ENCODE peak calls at places on chromosomes 16 and 17, in four cellular contexts. N is Caco-2, A is AG04450, I is stomach. D is an unnamed sample.

GRCh38 chr17:77697480-77698400 is 260.8 kb upstream of the TNRC6C start:
- DNase-seq in N (no peak), A (no peak), I (no peak), D (no peak)

GRCh38 chr16:30977502-30977901 is 7.5 kb upstream of the HSD3B7 start:
- DNase-seq in N (no peak), A (no peak), I (no peak), D (no peak)

GRCh38 chr17:48624544-48625501 is 1.3 kb downstream of the HOXB9 start:
- DNase-seq in N (peak; percentile 74), A (no peak), I (no peak), D (no peak)

GRCh38 chr17:50955160-50955559 is 89.0 kb upstream of the TOB1 start:
- DNase-seq in N (no peak), A (no peak), I (no peak), D (no peak)

GRCh38 chr16:881219-882097 is 80.9 kb upstream of the GNG13 start:
- DNase-seq in N (no peak), A (no peak), I (no peak), D (no peak)

GRCh38 chr17:63150994-63151464 is 185.0 kb downstream of the TANC2 start:
- DNase-seq in N (no peak), A (peak; percentile 38), I (no peak), D (no peak)

GRCh38 chr16:24151482-24151939 is 104.6 kb upstream of the CACNG3 start:
- DNase-seq in N (no peak), A (no peak), I (no peak), D (no peak)

GRCh38 chr17:70552230-70552981 is 383.1 kb downstream of the KCNJ2 start:
- DNase-seq in N (peak; percentile 45), A (no peak), I (no peak), D (no peak)

GRCh38 chr16:51374346-51374745 is 223.3 kb upstream of the SALL1 start:
- DNase-seq in N (no peak), A (peak; percentile 46), I (no peak), D (peak; percentile 61)

GRCh38 chr16:10667239-10667638 is 27.5 kb downstream of the TEKT5 start:
- DNase-seq in N (no peak), A (no peak), I (no peak), D (no peak)

GRCh38 chr17:82105417-82105881 is 7.4 kb upstream of the FASN start:
- DNase-seq in N (no peak), A (no peak), I (no peak), D (no peak)

GRCh38 chr16:24986512-24987303 is 28.5 kb downstream of the ARHGAP17 start:
- DNase-seq in N (peak; percentile 20), A (no peak), I (no peak), D (no peak)

GRCh38 chr16:75264999-75265910 is 13.8 kb upstream of the BCAR1 start:
- DNase-seq in N (peak; percentile 57), A (no peak), I (peak; percentile 68), D (no peak)

GRCh38 chr17:82863941-82864720 is 24.3 kb upstream of the ZNF750 start:
- DNase-seq in N (no peak), A (peak; percentile 59), I (peak; percentile 54), D (no peak)

GRCh38 chr16:10121496-10121895 is 60.7 kb downstream of the GRIN2A start:
- DNase-seq in N (no peak), A (no peak), I (no peak), D (peak; percentile 89)

GRCh38 chr17:30210366-30210765 is 25.1 kb downstream of the SLC6A4 start:
- DNase-seq in N (no peak), A (no peak), I (no peak), D (no peak)

GRCh38 chr16:66881560-66881959 is 1.2 kb downstream of the PDP2 start:
- DNase-seq in N (no peak), A (no peak), I (no peak), D (no peak)

GRCh38 chr16:11762431-11762830 is 19.8 kb upstream of the TXNDC11 start:
- DNase-seq in N (no peak), A (no peak), I (no peak), D (no peak)

GRCh38 chr17:41530062-41531048 is 2.2 kb upstream of the KRT19 start:
- DNase-seq in N (peak; percentile 89), A (peak; percentile 61), I (peak; percentile 65), D (peak; percentile 96)

GRCh38 chr17:31802502-31802901 is 56.5 kb downstream of the COPRS start:
- DNase-seq in N (peak; percentile 14), A (no peak), I (no peak), D (no peak)

GRCh38 chr16:76114681-76115080 is 162.5 kb upstream of the CNTNAP4 start:
- DNase-seq in N (no peak), A (no peak), I (no peak), D (no peak)

GRCh38 chr16:8621572-8622314 is at the start of gene METTL22:
- DNase-seq in N (peak; percentile 94), A (peak; percentile 56), I (peak; percentile 95), D (peak; percentile 50)

GRCh38 chr17:57121308-57122042 is 36.4 kb downstream of the AKAP1 start:
- DNase-seq in N (peak; percentile 63), A (no peak), I (peak; percentile 41), D (no peak)

GRCh38 chr16:70018254-70018653 is 67.1 kb downstream of the CLEC18A start:
- DNase-seq in N (peak; percentile 79), A (no peak), I (no peak), D (no peak)

GRCh38 chr17:48307814-48308411 is 122.1 kb downstream of the SKAP1 start:
- DNase-seq in N (peak; percentile 83), A (peak; percentile 32), I (peak; percentile 54), D (peak; percentile 37)

GRCh38 chr17:48816774-48817590 is at the start of gene TTLL6:
- DNase-seq in N (peak; percentile 100), A (peak; percentile 18), I (peak; percentile 92), D (no peak)

GRCh38 chr16:87739801-87740200 is 26.0 kb downstream of the KLHDC4 start:
- DNase-seq in N (no peak), A (no peak), I (no peak), D (no peak)

GRCh38 chr16:86566966-86567700 is 504 bp downstream of the FOXC2 start:
- DNase-seq in N (no peak), A (no peak), I (no peak), D (no peak)
- H3K4me3 ChIP-seq in N (no peak overlapping the region), A (peak overlapping the region; percentile 88), I (peak overlapping the region; percentile 32), D (peak overlapping the region; percentile 89)

DNA sequence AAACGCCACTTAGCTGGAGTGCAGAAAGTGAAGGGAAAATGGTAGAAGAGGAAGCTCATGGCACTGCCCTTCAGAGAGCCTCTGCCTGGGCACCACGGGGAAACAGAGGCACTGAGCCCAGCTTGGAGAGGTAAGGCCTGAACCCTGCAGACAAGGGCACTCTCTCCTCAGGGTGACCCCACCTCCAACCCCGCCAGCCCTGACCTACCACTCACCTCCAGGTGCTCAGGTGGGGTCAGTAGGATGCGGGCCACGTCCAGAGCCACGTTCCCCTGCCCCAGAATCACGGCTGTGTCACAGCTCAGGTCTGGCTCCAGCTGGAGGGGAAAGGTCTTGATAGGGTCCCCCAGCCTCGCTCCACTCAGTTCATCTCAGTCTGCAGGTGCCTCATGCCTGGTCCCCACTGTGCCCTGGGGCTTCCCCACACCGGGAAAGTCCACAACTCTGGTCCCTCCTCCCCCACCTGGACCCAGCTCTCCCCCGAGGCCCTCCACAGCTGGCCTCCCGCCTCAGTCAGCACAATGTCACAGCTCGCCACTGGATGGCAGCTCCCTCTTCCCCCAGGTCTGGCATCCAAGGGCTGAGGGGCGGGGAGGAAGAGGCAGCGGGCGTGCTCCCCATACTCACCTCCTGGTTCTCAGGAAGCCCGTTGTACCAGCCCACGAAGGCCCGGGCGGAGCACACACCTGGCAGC is 6.0 kb upstream of the GRIN2C start:
- DNase-seq in N (no peak), A (no peak), I (no peak), D (no peak)
- TF ChIP-seq CTCF in N (no peak), A (no peak), I (no peak), D (no peak)

GRCh38 chr16:17635183-17635582 is 164.4 kb upstream of the XYLT1 start:
- DNase-seq in N (no peak), A (no peak), I (no peak), D (no peak)

GRCh38 chr16:17638134-17638533 is 167.4 kb upstream of the XYLT1 start:
- DNase-seq in N (no peak), A (no peak), I (no peak), D (no peak)

GRCh38 chr16:17629936-17630335 is 159.2 kb upstream of the XYLT1 start:
- DNase-seq in N (no peak), A (no peak), I (no peak), D (no peak)

DNA sequence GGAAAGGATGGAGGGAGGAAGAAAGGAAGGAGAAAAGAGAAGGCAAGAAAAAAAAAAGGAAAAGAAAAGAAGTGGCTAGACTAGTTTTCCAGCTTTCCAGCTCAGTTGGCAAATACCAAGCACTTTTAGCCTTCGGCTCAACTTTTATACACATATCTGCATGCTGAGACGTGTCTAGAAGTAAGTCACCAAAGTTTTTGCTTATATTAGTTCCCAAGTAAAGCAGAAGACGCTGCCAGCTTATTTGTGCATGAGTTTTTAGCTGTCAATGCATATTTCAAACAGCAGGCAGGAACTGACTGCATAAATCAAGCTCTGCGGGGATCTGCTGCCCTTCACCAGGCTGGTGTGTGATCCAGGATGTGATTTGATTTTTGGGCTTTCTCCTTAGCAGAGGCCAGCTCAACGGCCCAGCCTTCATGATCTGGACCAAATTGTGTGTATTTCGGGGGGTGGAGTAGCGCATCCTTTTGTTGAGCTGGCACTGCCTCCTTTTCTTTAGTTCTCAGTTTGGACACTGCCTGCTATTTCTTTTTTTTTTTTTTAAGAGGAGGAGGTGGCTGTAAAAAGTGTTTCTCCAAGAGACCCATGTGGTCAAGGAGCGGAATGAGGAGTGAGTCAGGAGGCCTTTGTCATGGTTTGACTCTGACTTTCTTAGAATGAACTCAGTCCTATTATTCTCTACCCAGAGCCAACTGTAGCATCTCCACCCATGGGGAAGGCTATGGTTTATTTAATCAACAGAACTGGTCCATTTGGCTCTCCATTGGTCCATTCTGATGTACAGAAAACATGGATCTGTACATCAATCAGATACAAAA is 162.6 kb upstream of the XYLT1 start:
- DNase-seq in N (no peak), A (no peak), I (no peak), D (no peak)
- H3K4me3 ChIP-seq in N (no peak overlapping the region), A (no peak overlapping the region), I (no peak overlapping the region), D (no peak overlapping the region)

GRCh38 chr17:79186406-79186805 is 111.8 kb downstream of the ENGASE start:
- DNase-seq in N (no peak), A (no peak), I (no peak), D (no peak)

GRCh38 chr17:79187186-79187585 is 112.6 kb downstream of the ENGASE start:
- DNase-seq in N (no peak), A (no peak), I (no peak), D (no peak)

GRCh38 chr17:79189264-79189663 is 114.6 kb downstream of the ENGASE start:
- DNase-seq in N (no peak), A (no peak), I (no peak), D (no peak)

GRCh38 chr17:79188679-79189078 is 114.1 kb downstream of the ENGASE start:
- DNase-seq in N (no peak), A (no peak), I (no peak), D (no peak)

GRCh38 chr17:79188048-79188447 is 113.4 kb downstream of the ENGASE start:
- DNase-seq in N (peak; percentile 60), A (no peak), I (no peak), D (no peak)
- TF ChIP-seq CTCF in N (peak; percentile 56), A (peak; percentile 42), I (no peak), D (peak; percentile 55)

DNA sequence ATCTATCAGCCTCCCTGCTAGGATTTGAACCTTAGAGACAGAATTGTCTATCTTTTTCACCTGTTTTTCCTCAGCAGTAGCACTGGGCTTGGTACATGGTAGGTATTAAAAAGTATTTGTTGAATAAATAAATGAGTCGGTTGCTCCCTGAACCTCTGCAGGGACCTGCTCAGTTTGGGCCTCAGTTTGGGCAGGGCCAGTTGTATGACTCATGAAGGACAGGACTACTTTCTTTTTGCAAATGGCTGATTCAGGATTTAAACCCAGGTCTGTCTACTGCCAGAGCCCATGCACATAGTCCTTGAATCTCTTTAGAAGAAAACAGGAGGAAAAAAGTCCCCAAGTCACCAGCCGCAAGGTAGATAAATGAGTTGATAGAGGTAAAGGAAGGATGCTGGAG is 3.1 kb downstream of the MMP2 start:
- DNase-seq in N (no peak), A (no peak), I (no peak), D (no peak)
- H3K4me3 ChIP-seq in N (no peak overlapping the region), A (peak overlapping the region; percentile 94), I (peak overlapping the region; percentile 48), D (no peak overlapping the region)